ENCODE peak calls at places on chromosomes 4 and X, in eight cellular contexts. T, M, I, W, L, F, Y and P are unnamed samples.

GRCh38 chrX:21369613-21370012 is 4.6 kb upstream of the CNKSR2 start:
- DNase-seq in F (no peak), W (peak; percentile 42), Y (no peak), M (no peak), I (no peak), T (no peak), L (no peak), P (no peak)

GRCh38 chrX:153433781-153434285 is 12.0 kb downstream of the TREX2 start:
- DNase-seq in I (no peak), F (no peak), M (no peak), T (no peak), W (no peak), L (no peak), Y (no peak), P (no peak)

GRCh38 chrX:107714196-107714811 is 61.3 kb downstream of the TSC22D3 start:
- DNase-seq in Y (no peak), F (no peak), M (no peak), W (no peak), I (no peak), T (no peak), L (no peak), P (no peak)

GRCh38 chr4:68572653-68573052 is 3.5 kb downstream of the UGT2B17 start:
- DNase-seq in M (no peak), Y (no peak), I (no peak), W (no peak), L (no peak), T (no peak), F (no peak), P (no peak)

GRCh38 chr4:7331682-7332000 is 103.1 kb downstream of the PSAPL1 start:
- DNase-seq in L (no peak), I (no peak), Y (no peak), F (no peak), W (no peak), M (no peak), T (no peak), P (no peak)

GRCh38 chr4:74638001-74638400 is 156.3 kb downstream of the BTC start:
- DNase-seq in L (no peak), T (no peak), M (no peak), I (no peak), W (no peak), F (no peak), Y (no peak), P (no peak)

GRCh38 chrX:110733166-110733565 is 62.5 kb downstream of the CHRDL1 start:
- DNase-seq in L (no peak), M (no peak), T (no peak), F (no peak), I (no peak), Y (no peak), W (no peak), P (no peak)

GRCh38 chr4:6021831-6022606 is 3.8 kb upstream of the C4orf50 start:
- DNase-seq in L (no peak), T (no peak), I (no peak), Y (no peak), M (no peak), F (no peak), W (no peak), P (no peak)

GRCh38 chr4:8101213-8101781 is 57.3 kb downstream of the ABLIM2 start:
- DNase-seq in T (peak; percentile 15), F (no peak), L (no peak), W (no peak), M (no peak), Y (no peak), I (peak; percentile 83), P (peak; percentile 88)

GRCh38 chr4:183098080-183098722 is 856 bp upstream of the WWC2 start:
- DNase-seq in W (peak; percentile 81), F (peak; percentile 33), M (peak; percentile 92), I (peak; percentile 22), T (peak; percentile 47), Y (peak; percentile 55), L (peak; percentile 56), P (peak; percentile 66)

GRCh38 chrX:38820751-38821150 is 19.5 kb downstream of the MID1IP1 start:
- DNase-seq in L (no peak), I (no peak), T (no peak), Y (no peak), W (no peak), M (no peak), F (no peak), P (no peak)

GRCh38 chr4:46999584-46999983 is 6.2 kb upstream of the GABRA4 start:
- DNase-seq in L (no peak), I (no peak), F (no peak), T (no peak), M (no peak), W (no peak), Y (no peak), P (no peak)

GRCh38 chr4:13171292-13172057 is 312.7 kb downstream of the RAB28 start:
- DNase-seq in F (no peak), M (no peak), W (no peak), T (no peak), I (no peak), Y (no peak), L (no peak), P (no peak)

GRCh38 chrX:78625292-78625909 is 33.7 kb downstream of the RTL3 start:
- DNase-seq in F (no peak), T (no peak), Y (no peak), M (no peak), L (no peak), W (no peak), I (no peak), P (no peak)

GRCh38 chr4:6265546-6265945 is 4.1 kb upstream of the WFS1 start:
- DNase-seq in L (no peak), M (no peak), Y (no peak), I (no peak), T (no peak), F (no peak), W (no peak), P (no peak)

GRCh38 chr4:140014284-140014683 is 139.7 kb downstream of the MAML3 start:
- DNase-seq in Y (no peak), L (no peak), F (no peak), W (no peak), I (no peak), T (no peak), M (no peak), P (no peak)

GRCh38 chr4:129929052-129929451 is 833.1 kb downstream of the C4orf33 start:
- DNase-seq in Y (no peak), T (no peak), L (no peak), W (peak; percentile 8), M (no peak), F (no peak), I (no peak), P (no peak)

DNA sequence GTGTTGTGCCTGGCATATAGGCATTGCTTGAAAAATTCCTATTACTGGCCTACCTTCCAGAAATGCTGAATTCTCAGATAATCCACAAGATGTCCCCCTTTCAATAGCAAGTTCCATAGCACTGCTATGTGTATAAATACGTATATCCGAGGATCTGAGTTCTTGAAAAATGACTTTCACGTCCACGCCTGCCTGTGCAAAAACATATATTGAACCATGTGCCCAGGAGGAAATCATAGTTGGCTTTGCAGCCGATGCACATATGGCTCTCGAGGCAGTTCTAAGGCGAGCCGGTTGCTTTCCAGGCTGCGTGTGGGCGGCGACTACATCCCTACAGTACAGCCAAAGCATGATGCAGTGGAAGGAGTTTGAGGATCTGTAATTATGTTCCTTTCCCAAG is 55.4 kb upstream of the ESX1 start:
- DNase-seq in W (peak; percentile 7), I (no peak), M (no peak), F (no peak), Y (peak; percentile 1), L (no peak), T (no peak), P (no peak)
- H3K4me3 ChIP-seq in W (peak overlapping the region; percentile 54), I (no peak overlapping the region), M (no peak overlapping the region), F (peak overlapping the region; percentile 35), Y (no peak overlapping the region), L (no peak overlapping the region), T (no peak overlapping the region), P (no peak overlapping the region)

DNA sequence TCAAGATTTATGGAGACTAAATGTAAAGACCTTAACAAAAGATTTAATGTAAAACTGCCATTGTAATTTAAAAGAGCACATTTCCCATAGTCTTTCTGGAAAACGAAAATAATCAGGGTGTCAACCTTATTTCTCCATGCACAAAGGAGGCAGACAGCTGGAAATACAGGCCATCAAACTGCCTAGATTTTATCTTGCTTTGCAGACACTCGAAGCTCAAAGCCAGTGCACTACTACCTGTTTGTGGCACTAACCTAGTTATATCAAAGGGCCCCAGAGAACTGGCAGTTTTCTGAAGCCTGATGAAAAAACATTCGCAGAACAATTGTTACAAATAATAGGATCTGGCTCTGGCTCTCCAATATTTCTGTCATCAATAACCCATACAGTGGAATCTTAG is 863.9 kb downstream of the STPG2 start:
- DNase-seq in I (no peak), T (no peak), Y (no peak), F (no peak), M (no peak), L (no peak), W (no peak), P (no peak)
- TF ChIP-seq EP300 in I (no peak), T (no peak), Y (no peak), F (no peak), M (no peak), L (no peak), W (no peak), P (no peak)

DNA sequence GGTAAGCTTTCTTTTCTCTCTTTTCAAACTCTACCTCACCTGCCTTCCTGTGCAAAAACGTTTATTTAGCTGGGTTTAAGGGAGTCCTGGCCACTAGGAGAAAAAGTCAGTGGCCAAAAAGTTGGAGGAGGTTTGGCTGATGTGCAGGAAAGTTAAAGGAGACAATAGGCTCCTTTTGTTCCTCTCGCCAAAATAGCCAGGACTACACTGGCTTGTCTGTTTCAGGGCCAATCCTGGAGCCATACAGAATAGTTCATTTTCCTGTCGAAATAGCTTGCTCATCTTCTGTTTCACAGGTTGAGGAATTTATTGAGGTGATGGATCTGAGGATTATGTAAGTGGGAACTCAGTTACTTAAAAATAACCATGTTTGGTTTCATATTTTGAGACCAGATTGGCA is 423 bp downstream of the HEPH start:
- DNase-seq in I (no peak), L (no peak), M (no peak), F (no peak), Y (no peak), T (no peak), W (no peak), P (no peak)
- H3K4me3 ChIP-seq in I (peak overlapping the region; percentile 14), L (peak overlapping the region; percentile 34), M (peak overlapping the region; percentile 51), F (no peak overlapping the region), Y (peak overlapping the region; percentile 66), T (no peak overlapping the region), W (peak overlapping the region; percentile 46), P (peak overlapping the region; percentile 21)

GRCh38 chr4:76374744-76375143 is 46.2 kb downstream of the CCDC158 start:
- DNase-seq in F (no peak), L (no peak), I (no peak), Y (no peak), M (no peak), T (no peak), W (no peak), P (no peak)
- TF ChIP-seq EP300 in F (no peak), L (no peak), I (no peak), Y (no peak), M (no peak), T (no peak), W (no peak), P (no peak)

GRCh38 chr4:19119904-19120303 is 1098.3 kb upstream of the LCORL start:
- DNase-seq in W (no peak), F (no peak), M (no peak), Y (no peak), L (no peak), I (no peak), T (no peak), P (no peak)

GRCh38 chr4:19117022-19117421 is 1095.5 kb upstream of the LCORL start:
- DNase-seq in L (no peak), Y (no peak), F (no peak), I (no peak), M (no peak), T (no peak), W (no peak), P (no peak)
- H3K4me3 ChIP-seq in L (no peak overlapping the region), Y (no peak overlapping the region), F (no peak overlapping the region), I (no peak overlapping the region), M (no peak overlapping the region), T (no peak overlapping the region), W (no peak overlapping the region), P (no peak overlapping the region)